ENCODE peak calls at places on chromosomes 6 and 20, in seven cellular contexts. U is cardiac muscle cell, E is mesendoderm, Z is lower lobe of right lung, R is hepatocyte, O is AG10803, V is GM23248. Y is an unnamed sample.

GRCh38 chr6:33976425-33977360 is 169.2 kb downstream of the GRM4 start:
- DNase-seq in U (no peak), E (no peak), Z (no peak), R (no peak), O (no peak), V (no peak), Y (no peak)

GRCh38 chr6:3081965-3082364 is 13.7 kb downstream of the RIPK1 start:
- DNase-seq in U (no peak), E (peak; percentile 17), Z (peak; percentile 62), R (no peak), O (no peak), V (no peak), Y (no peak)

GRCh38 chr20:24004470-24004869 is 15.9 kb upstream of the GGTLC1 start:
- DNase-seq in U (no peak), E (peak; percentile 92), Z (no peak), R (no peak), O (no peak), V (no peak), Y (no peak)

GRCh38 chr6:95593025-95593424 is 15.7 kb downstream of the MANEA start:
- DNase-seq in U (no peak), E (no peak), Z (no peak), R (no peak), O (no peak), V (no peak), Y (no peak)

GRCh38 chr6:45509426-45509825 is 131.7 kb upstream of the SUPT3H start:
- DNase-seq in U (no peak), E (no peak), Z (no peak), R (no peak), O (no peak), V (no peak), Y (no peak)

GRCh38 chr6:42915737-42916136 is at the start of gene PTCRA:
- DNase-seq in U (no peak), E (no peak), Z (no peak), R (no peak), O (no peak), V (no peak), Y (no peak)

GRCh38 chr6:166313255-166314070 is 5.3 kb upstream of the PRR18 start:
- DNase-seq in U (peak; percentile 73), E (peak; percentile 71), Z (no peak), R (peak; percentile 71), O (peak; percentile 26), V (peak; percentile 46), Y (no peak)

GRCh38 chr20:50371878-50372769 is 138.1 kb upstream of the PTPN1 start:
- DNase-seq in U (no peak), E (no peak), Z (no peak), R (no peak), O (no peak), V (no peak), Y (no peak)

GRCh38 chr20:37245671-37246237 is 15.9 kb downstream of the GHRH start:
- DNase-seq in U (no peak), E (no peak), Z (no peak), R (no peak), O (no peak), V (no peak), Y (no peak)

GRCh38 chr6:157761331-157761921 is 61.6 kb upstream of the SNX9 start:
- DNase-seq in U (no peak), E (no peak), Z (no peak), R (no peak), O (peak; percentile 74), V (peak; percentile 84), Y (no peak)

GRCh38 chr20:38130687-38131587 is 34.1 kb downstream of the TGM2 start:
- DNase-seq in U (no peak), E (no peak), Z (peak; percentile 36), R (no peak), O (no peak), V (no peak), Y (no peak)

GRCh38 chr20:56249244-56249955 is 868 bp downstream of the MC3R start:
- DNase-seq in U (no peak), E (peak; percentile 62), Z (no peak), R (peak; percentile 49), O (no peak), V (peak; percentile 30), Y (no peak)

GRCh38 chr6:40901322-40902055 is 137.5 kb downstream of the UNC5CL start:
- DNase-seq in U (no peak), E (no peak), Z (no peak), R (no peak), O (no peak), V (no peak), Y (no peak)

GRCh38 chr6:33279971-33280511 is 3.1 kb downstream of the B3GALT4 start:
- DNase-seq in U (peak; percentile 69), E (peak; percentile 98), Z (no peak), R (peak; percentile 74), O (peak; percentile 34), V (peak; percentile 72), Y (no peak)

GRCh38 chr6:118768904-118769325 is 117.5 kb upstream of the CEP85L start:
- DNase-seq in U (no peak), E (no peak), Z (no peak), R (no peak), O (no peak), V (no peak), Y (no peak)

GRCh38 chr20:38452880-38453624 is 17.9 kb upstream of the SNHG17 start:
- DNase-seq in U (no peak), E (no peak), Z (no peak), R (peak; percentile 21), O (peak; percentile 62), V (peak; percentile 82), Y (peak; percentile 31)

GRCh38 chr6:156977527-156978291 is 200.5 kb downstream of the ARID1B start:
- DNase-seq in U (no peak), E (no peak), Z (no peak), R (no peak), O (peak; percentile 72), V (peak; percentile 65), Y (peak; percentile 49)

GRCh38 chr6:28758046-28758817 is 165.6 kb downstream of the TRIM27 start:
- DNase-seq in U (no peak), E (peak; percentile 92), Z (no peak), R (peak; percentile 25), O (no peak), V (no peak), Y (no peak)

GRCh38 chr6:1746919-1747460 is 137.3 kb downstream of the FOXC1 start:
- DNase-seq in U (no peak), E (no peak), Z (no peak), R (no peak), O (no peak), V (no peak), Y (no peak)

GRCh38 chr20:22491188-22491500 is 93.2 kb downstream of the FOXA2 start:
- DNase-seq in U (no peak), E (no peak), Z (no peak), R (no peak), O (no peak), V (no peak), Y (no peak)

GRCh38 chr6:26025047-26025893 is 62.0 kb upstream of the HFE start:
- DNase-seq in U (peak; percentile 34), E (peak; percentile 71), Z (no peak), R (peak; percentile 67), O (peak; percentile 63), V (peak; percentile 81), Y (peak; percentile 48)

GRCh38 chr6:148364056-148364844 is 21.6 kb downstream of the SASH1 start:
- DNase-seq in U (no peak), E (no peak), Z (no peak), R (no peak), O (peak; percentile 86), V (peak; percentile 93), Y (peak; percentile 51)

GRCh38 chr20:20369353-20370086 is 1.6 kb downstream of the INSM1 start:
- DNase-seq in U (peak; percentile 5), E (peak; percentile 41), Z (no peak), R (peak; percentile 17), O (no peak), V (no peak), Y (no peak)

GRCh38 chr20:60074276-60074675 is 116.1 kb downstream of the CDH26 start:
- DNase-seq in U (no peak), E (no peak), Z (no peak), R (no peak), O (no peak), V (no peak), Y (no peak)

GRCh38 chr6:115999256-115999655 is 61.4 kb downstream of the FRK start:
- DNase-seq in U (no peak), E (no peak), Z (no peak), R (no peak), O (no peak), V (no peak), Y (no peak)

GRCh38 chr6:129860901-129861665 is at the start of gene TMEM244:
- DNase-seq in U (peak; percentile 22), E (peak; percentile 45), Z (no peak), R (no peak), O (peak; percentile 93), V (peak; percentile 91), Y (no peak)
- H3K4me3 ChIP-seq in U (no peak within 1 kb of the TSS), E (no peak within 1 kb of the TSS), Z (no peak within 1 kb of the TSS), R (no peak within 1 kb of the TSS), O (peak within 1 kb of the TSS; percentile 18), V (peak within 1 kb of the TSS; percentile 57), Y (no peak within 1 kb of the TSS)

GRCh38 chr6:7137335-7138106 is 29.8 kb downstream of the RREB1 start:
- DNase-seq in U (peak; percentile 77), E (peak; percentile 76), Z (no peak), R (no peak), O (peak; percentile 70), V (peak; percentile 90), Y (peak; percentile 59)
- H3K4me3 ChIP-seq in U (no peak overlapping the region), E (no peak overlapping the region), Z (peak overlapping the region; percentile 4), R (no peak overlapping the region), O (peak overlapping the region; percentile 41), V (peak overlapping the region; percentile 65), Y (no peak overlapping the region)

DNA sequence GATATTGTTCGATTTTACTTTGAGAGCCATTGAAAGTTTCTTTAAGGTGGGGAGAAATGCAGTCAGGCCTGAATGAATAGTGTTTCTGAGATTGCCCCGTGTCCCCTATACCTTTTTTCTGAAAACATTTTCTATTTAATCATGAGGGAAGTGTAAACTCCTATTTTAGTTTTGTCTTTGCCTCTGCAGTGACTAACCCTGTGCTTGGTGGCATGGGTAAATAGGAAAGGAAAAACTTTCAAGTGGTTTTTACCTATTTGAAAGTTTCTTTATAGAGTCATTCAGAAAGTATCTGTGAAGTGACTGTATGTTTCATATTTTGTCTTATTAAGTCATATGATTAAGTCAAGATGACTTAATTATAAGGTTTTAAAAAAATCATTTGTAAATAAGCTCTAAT is 14.5 kb downstream of the SNRNP48 start:
- DNase-seq in U (no peak), E (no peak), Z (no peak), R (no peak), O (no peak), V (no peak), Y (no peak)
- H3K4me3 ChIP-seq in U (no peak overlapping the region), E (no peak overlapping the region), Z (no peak overlapping the region), R (no peak overlapping the region), O (no peak overlapping the region), V (no peak overlapping the region), Y (no peak overlapping the region)

GRCh38 chr6:15400572-15401004 is 154.7 kb downstream of the JARID2 start:
- DNase-seq in U (peak; percentile 53), E (peak; percentile 56), Z (peak; percentile 65), R (peak; percentile 41), O (peak; percentile 29), V (peak; percentile 58), Y (peak; percentile 66)
- H3K4me3 ChIP-seq in U (no peak overlapping the region), E (no peak overlapping the region), Z (peak overlapping the region; percentile 39), R (no peak overlapping the region), O (peak overlapping the region; percentile 37), V (peak overlapping the region; percentile 61), Y (peak overlapping the region; percentile 40)

GRCh38 chr20:57264151-57264792 is 2.2 kb downstream of the BMP7 start:
- DNase-seq in U (peak; percentile 60), E (peak; percentile 75), Z (no peak), R (peak; percentile 64), O (no peak), V (no peak), Y (no peak)
- H3K4me3 ChIP-seq in U (peak overlapping the region; percentile 55), E (no peak overlapping the region), Z (peak overlapping the region; percentile 41), R (peak overlapping the region; percentile 82), O (no peak overlapping the region), V (no peak overlapping the region), Y (no peak overlapping the region)